ENCODE peak calls at places on chromosomes 5 and 9, in ten cellular contexts. G is HFFc6, I is RCC 7860, R is anterior cingulate cortex, Q is RWPE1, C is NCI-H1417, D is A172, M is mesothelial cell of epicardium, H is LHCN-M2, V is adipocyte. Z is an unnamed sample.

GRCh38 chr5:6902597-6902996 is 189.4 kb downstream of the TENT4A start:
- DNase-seq in G (no peak), I (no peak), R (peak), Q (no peak), C (peak), D (no peak), M (no peak), H (no peak), V (no peak), Z (no peak)

GRCh38 chr9:123291736-123292135 is 23.4 kb upstream of the STRBP start:
- DNase-seq in G (no peak), I (no peak), R (no peak), Q (no peak), C (no peak), D (no peak), M (no peak), H (no peak), V (no peak), Z (no peak)

GRCh38 chr5:14108170-14108996 is 34.8 kb upstream of the TRIO start:
- DNase-seq in G (peak), I (peak), R (no peak), Q (peak), C (peak), D (peak), M (no peak), H (peak), V (peak), Z (peak)

GRCh38 chr9:38371495-38371894 is 21.0 kb upstream of the ALDH1B1 start:
- DNase-seq in G (peak), I (peak), R (no peak), Q (peak), C (peak), D (peak), M (no peak), H (no peak), V (no peak), Z (peak)

GRCh38 chr9:116074658-116075057 is 78.9 kb upstream of the PAPPA start:
- DNase-seq in G (peak), I (peak), R (no peak), Q (peak), C (no peak), D (no peak), M (no peak), H (peak), V (peak), Z (no peak)

GRCh38 chr5:142319560-142320426 is 5.0 kb downstream of the SPRY4 start:
- DNase-seq in G (no peak), I (no peak), R (no peak), Q (no peak), C (no peak), D (no peak), M (no peak), H (no peak), V (peak), Z (no peak)

GRCh38 chr9:113238859-113239231 is 17.5 kb downstream of the SLC31A1 start:
- DNase-seq in G (no peak), I (no peak), R (no peak), Q (no peak), C (no peak), D (no peak), M (no peak), H (no peak), V (no peak), Z (no peak)

GRCh38 chr9:83245979-83246659 is 183.2 kb upstream of the RASEF start:
- DNase-seq in G (no peak), I (no peak), R (no peak), Q (no peak), C (no peak), D (no peak), M (no peak), H (no peak), V (no peak), Z (no peak)

GRCh38 chr5:132747064-132747692 is at the start of gene CCNI2:
- DNase-seq in G (no peak), I (no peak), R (no peak), Q (peak), C (no peak), D (no peak), M (no peak), H (no peak), V (peak), Z (no peak)

GRCh38 chr5:156147948-156148285 is 179.0 kb upstream of the SGCD start:
- DNase-seq in G (no peak), I (peak), R (no peak), Q (no peak), C (no peak), D (no peak), M (no peak), H (peak), V (peak), Z (no peak)

GRCh38 chr9:2634158-2634557 is 12.6 kb downstream of the VLDLR start:
- DNase-seq in G (no peak), I (no peak), R (no peak), Q (no peak), C (no peak), D (no peak), M (no peak), H (no peak), V (no peak), Z (no peak)

GRCh38 chr5:9604416-9604815 is 25.7 kb downstream of the TAS2R1 start:
- DNase-seq in G (no peak), I (peak), R (no peak), Q (no peak), C (no peak), D (peak), M (no peak), H (peak), V (no peak), Z (no peak)

GRCh38 chr9:29285818-29286217 is 1712.5 kb upstream of the C9orf72 start:
- DNase-seq in G (no peak), I (no peak), R (no peak), Q (no peak), C (peak), D (peak), M (no peak), H (peak), V (no peak), Z (no peak)

GRCh38 chr9:89667730-89668129 is 62.9 kb downstream of the GADD45G start:
- DNase-seq in G (no peak), I (no peak), R (no peak), Q (no peak), C (peak), D (no peak), M (no peak), H (no peak), V (no peak), Z (no peak)

GRCh38 chr9:76962732-76963131 is 56.7 kb upstream of the FOXB2 start:
- DNase-seq in G (no peak), I (no peak), R (no peak), Q (no peak), C (peak), D (no peak), M (no peak), H (no peak), V (no peak), Z (no peak)

GRCh38 chr5:14777932-14778788 is 93.4 kb downstream of the ANKH start:
- DNase-seq in G (no peak), I (no peak), R (no peak), Q (no peak), C (no peak), D (no peak), M (no peak), H (no peak), V (no peak), Z (no peak)

GRCh38 chr9:36286388-36286787 is 28.1 kb upstream of the GNE start:
- DNase-seq in G (no peak), I (no peak), R (no peak), Q (no peak), C (no peak), D (no peak), M (no peak), H (no peak), V (no peak), Z (no peak)

Z was measured in NCI-H1436.